ENCODE peak calls at places on chromosome 21, in four cellular contexts. W is PC-9, H is left ventricle myocardium inferior, A is ovary. K is an unnamed sample.

GRCh38 chr21:18772404-18772803 is 368.8 kb upstream of the TMPRSS15 start:
- DNase-seq in H (no peak), A (no peak), W (no peak), K (no peak)

GRCh38 chr21:28229811-28230210 is 762.9 kb downstream of the LTN1 start:
- DNase-seq in W (no peak), A (no peak), H (no peak), K (no peak)

GRCh38 chr21:23968722-23969647 is 1638.3 kb downstream of the MRPL39 start:
- DNase-seq in H (no peak), W (peak), A (no peak), K (no peak)

GRCh38 chr21:27202301-27202700 is 235.4 kb upstream of the ADAMTS5 start:
- DNase-seq in H (no peak), W (no peak), A (no peak), K (no peak)

GRCh38 chr21:19049567-19049966 is 646.0 kb upstream of the TMPRSS15 start:
- DNase-seq in H (no peak), A (no peak), W (no peak), K (no peak)

GRCh38 chr21:27086630-27087029 is 119.7 kb upstream of the ADAMTS5 start:
- DNase-seq in A (no peak), H (no peak), W (no peak), K (no peak)

GRCh38 chr21:35989185-35989735 is 71.1 kb downstream of the SETD4 start:
- DNase-seq in W (no peak), H (no peak), A (no peak), K (peak)

GRCh38 chr21:28224191-28224755 is 768.4 kb downstream of the LTN1 start:
- DNase-seq in A (no peak), W (no peak), H (no peak), K (no peak)

GRCh38 chr21:21688877-21689276 is 690.7 kb downstream of the NCAM2 start:
- DNase-seq in H (no peak), A (no peak), W (no peak), K (no peak)

GRCh38 chr21:21085206-21085605 is 87.0 kb downstream of the NCAM2 start:
- DNase-seq in W (no peak), A (no peak), H (no peak), K (no peak)

GRCh38 chr21:17925000-17925610 is 105.9 kb upstream of the C21orf91 start:
- DNase-seq in W (peak), A (no peak), H (no peak), K (no peak)

GRCh38 chr21:34261841-34262832 is 101.7 kb upstream of the KCNE2 start:
- DNase-seq in W (no peak), H (no peak), A (no peak), K (no peak)

GRCh38 chr21:36184561-36184960 is 27.9 kb downstream of the DOP1B start:
- DNase-seq in H (no peak), A (no peak), W (no peak), K (no peak)

GRCh38 chr21:20570824-20571232 is 427.4 kb upstream of the NCAM2 start:
- DNase-seq in H (no peak), W (no peak), A (no peak), K (no peak)

GRCh38 chr21:18443085-18443484 is 39.5 kb upstream of the TMPRSS15 start:
- DNase-seq in H (no peak), W (no peak), A (no peak), K (no peak)

GRCh38 chr21:34344058-34344425 is 19.8 kb upstream of the KCNE2 start:
- DNase-seq in A (no peak), W (no peak), H (no peak), K (peak)

GRCh38 chr21:15363921-15364320 is 299.1 kb upstream of the NRIP1 start:
- DNase-seq in A (no peak), H (no peak), W (no peak), K (no peak)

GRCh38 chr21:34129971-34130597 is 56.7 kb downstream of the MRPS6 start:
- DNase-seq in W (no peak), H (no peak), A (no peak), K (no peak)

GRCh38 chr21:28487455-28488070 is 505.1 kb downstream of the LTN1 start:
- DNase-seq in H (no peak), W (no peak), A (no peak), K (no peak)

GRCh38 chr21:46118305-46118870 is 20.5 kb downstream of the COL6A2 start:
- DNase-seq in W (no peak), A (peak), H (peak), K (peak)

GRCh38 chr21:35963920-35964451 is 96.3 kb downstream of the SETD4 start:
- DNase-seq in W (no peak), A (no peak), H (no peak), K (no peak)

GRCh38 chr21:16768096-16768495 is 744.7 kb upstream of the CXADR start:
- DNase-seq in H (no peak), A (no peak), W (no peak), K (no peak)

GRCh38 chr21:33828083-33828482 is 87.5 kb downstream of the ATP5PO start:
- DNase-seq in W (no peak), A (no peak), H (no peak), K (no peak)

GRCh38 chr21:46559291-46559983 is 45.4 kb downstream of the S100B start:
- DNase-seq in A (no peak), W (no peak), H (no peak), K (no peak)

GRCh38 chr21:32372755-32373154 is 20.1 kb downstream of the URB1 start:
- DNase-seq in H (no peak), W (no peak), A (no peak), K (no peak)
- H3K4me3 ChIP-seq in H (no peak), W (no peak), A (no peak), K (no peak)

DNA sequence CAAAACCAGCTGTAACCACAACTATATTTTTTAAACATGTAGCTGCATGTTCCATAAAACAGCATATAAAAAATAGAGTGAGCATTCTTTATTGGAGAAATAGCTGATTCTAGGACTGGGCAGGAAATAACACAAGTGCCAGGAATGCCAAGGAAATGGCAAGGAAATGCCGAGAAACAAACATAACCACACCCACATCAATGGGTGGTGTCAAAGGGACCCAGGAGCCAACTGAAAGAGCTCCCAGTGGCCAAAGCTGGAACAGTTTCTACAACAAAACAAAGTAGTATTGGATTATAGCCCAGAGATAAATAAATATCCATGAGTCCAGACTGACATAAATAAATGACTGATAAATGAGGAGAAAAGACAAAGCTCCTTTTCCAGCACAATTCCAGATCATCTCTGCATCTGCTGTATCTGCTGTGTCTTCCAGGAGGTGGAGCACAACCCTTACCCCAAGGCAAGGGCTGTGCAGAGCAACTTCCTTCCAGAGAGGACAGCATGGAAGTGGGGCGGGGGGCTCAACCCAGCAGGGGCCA is 28.1 kb downstream of the ADARB1 start:
- DNase-seq in A (no peak), H (no peak), W (peak), K (no peak)
- TF ChIP-seq CTCF in A (no peak), H (peak), W (peak), K (peak)

DNA sequence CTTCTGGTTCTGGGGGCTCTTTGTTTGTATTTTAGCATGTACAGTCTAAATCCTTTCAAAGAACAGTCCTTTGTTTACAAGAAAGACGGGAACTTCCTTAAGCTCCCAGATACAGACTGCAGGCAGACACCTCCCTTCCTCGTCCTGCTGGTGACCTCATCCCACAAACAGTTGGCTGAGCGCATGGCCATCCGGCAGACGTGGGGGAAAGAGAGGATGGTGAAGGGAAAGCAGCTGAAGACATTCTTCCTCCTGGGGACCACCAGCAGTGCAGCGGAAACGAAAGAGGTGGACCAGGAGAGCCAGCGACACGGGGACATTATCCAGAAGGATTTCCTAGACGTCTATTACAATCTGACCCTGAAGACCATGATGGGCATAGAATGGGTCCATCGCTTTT is 47.9 kb downstream of the B3GALT5 start:
- DNase-seq in H (peak), A (no peak), W (no peak), K (peak)
- H3K4me3 ChIP-seq in H (peak), A (no peak), W (no peak), K (peak)

GRCh38 chr21:25127811-25128210 is 479.5 kb downstream of the MRPL39 start:
- DNase-seq in A (no peak), H (no peak), W (no peak), K (no peak)

GRCh38 chr21:25126564-25126963 is 480.7 kb downstream of the MRPL39 start:
- DNase-seq in H (no peak), W (no peak), A (no peak), K (no peak)

DNA sequence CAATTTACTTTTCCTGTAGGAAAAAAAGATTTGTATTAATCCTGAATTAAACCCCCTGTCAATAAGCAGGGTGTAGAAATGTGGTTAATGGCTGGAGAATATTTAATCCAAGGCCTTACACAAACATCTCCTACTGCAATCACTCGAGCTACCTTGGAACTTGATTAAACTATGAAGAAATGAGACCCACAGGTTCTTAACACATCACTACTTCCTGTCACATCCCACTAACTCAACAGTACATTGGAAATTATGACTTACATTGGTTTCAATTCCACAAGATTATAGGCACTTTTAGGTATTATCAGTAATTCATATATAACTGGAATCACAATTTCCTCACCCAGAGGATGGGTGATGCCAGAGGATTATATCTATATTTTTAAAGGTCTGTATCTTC is 480.3 kb downstream of the MRPL39 start:
- DNase-seq in W (no peak), H (no peak), A (no peak), K (no peak)
- TF ChIP-seq CTCF in W (no peak), H (no peak), A (no peak), K (no peak)

DNA sequence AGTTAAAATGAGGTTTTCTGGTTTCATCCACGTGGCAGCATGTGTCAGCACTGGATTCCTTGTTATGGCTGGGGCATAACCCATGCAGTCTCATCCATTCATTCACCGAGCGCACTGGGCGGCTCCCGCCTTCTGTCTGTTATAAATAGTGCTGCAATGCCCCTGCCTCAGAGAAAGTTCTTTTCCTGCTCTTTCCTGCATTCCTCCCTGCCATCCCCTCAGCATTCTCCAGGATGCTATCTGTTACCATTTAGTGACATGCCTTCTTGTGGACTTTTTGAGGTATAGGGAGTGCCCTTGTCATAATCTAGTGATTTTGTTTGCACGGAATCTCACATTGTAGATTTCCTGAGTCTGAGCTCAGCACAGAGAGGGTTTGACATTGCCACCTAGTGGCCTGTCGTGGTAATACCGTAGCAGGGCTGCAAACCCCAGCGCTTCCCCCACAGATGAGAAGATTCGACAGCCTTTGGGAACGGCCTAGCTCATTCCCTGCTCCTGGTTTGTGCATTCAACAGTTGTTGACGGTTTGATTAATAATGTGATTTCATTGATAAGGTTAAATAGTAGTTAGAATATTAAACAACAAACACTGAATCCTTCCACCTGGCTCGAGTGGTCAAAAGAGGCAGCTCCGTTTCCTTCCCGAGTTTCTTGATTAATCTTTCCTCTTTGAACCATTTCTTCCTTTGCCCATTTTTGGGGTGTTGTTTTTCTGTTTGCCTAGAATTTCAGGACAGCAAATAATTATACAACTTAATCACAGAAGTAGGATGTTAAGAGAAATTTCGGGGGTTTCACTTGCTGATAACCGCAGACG is 46.3 kb downstream of the UMODL1 start:
- DNase-seq in H (peak), W (peak), A (peak), K (no peak)
- H3K4me3 ChIP-seq in H (peak), W (no peak), A (no peak), K (peak)

DNA sequence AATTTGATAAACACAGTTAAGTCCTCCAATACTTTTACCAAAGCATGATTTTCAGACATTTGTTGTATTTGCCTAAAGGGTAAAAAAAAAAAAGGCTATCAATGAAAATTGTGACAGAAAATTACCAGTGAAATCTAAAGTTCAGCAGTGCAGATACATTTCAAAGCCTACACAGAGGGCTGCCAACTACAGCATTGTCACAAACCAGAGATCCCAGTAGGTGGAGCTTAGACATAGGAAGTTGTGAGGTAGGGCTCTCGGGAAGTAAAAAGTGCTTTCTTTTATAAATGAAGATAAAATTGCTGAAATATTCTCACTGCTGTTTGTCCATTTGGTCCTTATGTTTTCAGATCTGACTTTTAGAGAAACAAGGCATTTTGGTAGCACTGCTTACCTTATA is 123.0 kb downstream of the DYRK1A start:
- DNase-seq in W (no peak), H (no peak), A (no peak), K (no peak)
- TF ChIP-seq CTCF in W (no peak), H (peak), A (no peak), K (no peak)

DNA sequence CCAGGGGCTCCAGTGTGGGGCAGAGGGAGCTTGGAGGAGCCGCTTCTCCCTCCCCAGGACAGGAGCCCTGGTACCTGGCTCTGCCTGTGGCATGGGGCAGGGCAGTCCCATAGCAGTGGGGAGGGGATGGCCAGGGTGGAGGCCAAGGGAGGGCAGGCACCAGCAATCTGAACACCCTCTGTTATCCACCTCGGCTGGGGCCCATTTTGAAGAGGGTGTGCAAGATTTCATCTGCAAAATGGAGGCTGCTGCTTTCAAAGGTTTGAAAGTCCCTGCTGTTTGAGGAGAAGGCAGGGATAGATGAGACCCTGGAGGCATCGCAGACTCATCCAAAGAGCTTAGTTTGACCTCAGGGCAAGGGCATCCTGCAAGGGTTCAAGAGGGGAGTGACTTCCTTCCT is 15.2 kb upstream of the TMPRSS2 start:
- DNase-seq in A (no peak), W (no peak), H (no peak), K (no peak)
- H3K4me3 ChIP-seq in A (no peak), W (no peak), H (no peak), K (no peak)

DNA sequence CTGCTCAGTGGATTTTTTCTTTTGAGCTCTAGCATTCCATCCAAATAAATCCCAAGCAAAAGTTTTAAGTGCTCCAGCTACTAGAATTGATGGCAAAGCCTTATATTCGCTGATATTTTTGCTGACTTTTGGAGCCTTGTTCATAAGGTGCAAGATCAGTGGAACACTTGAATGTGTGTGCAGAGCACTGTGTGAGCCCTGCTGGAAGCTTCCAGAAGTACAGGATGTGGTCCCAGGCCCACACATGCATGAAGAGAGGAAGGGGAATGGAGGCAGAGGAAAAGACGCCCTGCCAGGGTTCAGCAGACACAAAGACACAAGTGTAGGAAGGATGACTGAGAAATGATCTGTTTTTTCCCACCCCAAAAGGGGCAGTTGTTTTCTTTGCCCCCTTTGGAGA is 169.4 kb downstream of the KCNJ6 start:
- DNase-seq in A (no peak), H (no peak), W (no peak), K (no peak)
- TF ChIP-seq CTCF in A (no peak), H (peak), W (no peak), K (no peak)

DNA sequence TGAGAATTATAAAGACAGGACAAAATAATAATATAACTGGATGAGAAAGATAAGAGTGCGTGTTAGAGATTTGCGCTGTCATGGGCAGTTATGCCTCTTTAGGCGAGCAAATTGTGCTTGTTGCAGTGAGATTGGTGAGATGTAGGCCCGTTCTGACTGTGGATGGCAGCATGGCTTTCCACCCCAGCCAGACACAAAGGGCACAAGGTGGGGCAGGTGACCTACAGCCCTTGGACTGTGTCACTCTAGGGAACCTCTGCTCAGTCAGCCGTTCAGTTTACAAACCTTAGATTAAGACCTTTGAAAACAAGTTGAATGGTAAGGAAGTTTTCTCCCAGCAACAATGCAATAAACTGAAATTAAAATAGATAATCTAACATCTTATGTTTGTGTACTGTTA is 58.3 kb upstream of the IGSF5 start:
- DNase-seq in W (no peak), H (no peak), A (no peak), K (no peak)
- H3K4me3 ChIP-seq in W (no peak), H (no peak), A (no peak), K (no peak)

GRCh38 chr21:43825610-43825935 is 36.2 kb downstream of the RRP1 start:
- DNase-seq in W (no peak), H (no peak), A (no peak), K (no peak)

GRCh38 chr21:43827015-43827611 is 37.7 kb downstream of the RRP1 start:
- DNase-seq in W (peak), A (no peak), H (no peak), K (no peak)

GRCh38 chr21:43824883-43825609 is 35.7 kb downstream of the RRP1 start:
- DNase-seq in W (no peak), H (no peak), A (no peak), K (no peak)

GRCh38 chr21:43826623-43826974 is 37.2 kb downstream of the RRP1 start:
- DNase-seq in H (no peak), A (no peak), W (no peak), K (no peak)

DNA sequence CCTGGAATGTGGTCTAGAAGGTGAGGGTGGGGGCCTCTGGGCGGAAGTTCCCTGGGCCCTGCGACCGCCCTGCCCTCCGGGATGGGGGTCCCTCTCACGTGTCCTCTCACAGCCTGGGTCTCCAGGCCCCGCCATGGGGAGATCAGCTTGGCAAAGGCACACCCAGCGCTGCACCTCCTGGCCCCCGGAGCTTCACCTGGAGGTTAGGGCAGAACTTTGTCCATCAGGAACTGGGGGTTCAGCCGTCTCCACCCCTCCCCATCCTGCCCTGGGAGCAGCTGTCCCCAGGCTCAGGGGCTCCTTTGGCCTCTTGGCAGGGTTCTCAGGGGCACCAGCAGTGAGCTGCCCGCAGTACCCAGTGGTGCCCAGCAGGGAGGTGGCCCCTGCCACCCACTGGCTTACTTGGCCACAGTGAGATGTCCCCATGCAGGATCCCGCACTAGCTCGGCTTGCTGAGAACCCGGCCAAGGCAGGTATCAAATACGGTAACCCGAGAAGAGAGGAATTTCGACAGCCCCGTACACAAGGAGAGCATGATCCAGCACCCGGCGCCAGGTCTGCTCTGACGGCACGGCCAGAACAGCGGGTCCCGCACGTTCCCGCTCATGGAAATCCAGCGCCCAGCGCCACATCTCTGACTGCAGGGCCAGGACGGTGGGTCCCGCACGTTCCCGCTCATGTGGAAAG is 36.7 kb downstream of the RRP1 start:
- DNase-seq in H (no peak), W (peak), A (no peak), K (no peak)
- TF ChIP-seq CTCF in H (peak), W (peak), A (no peak), K (no peak)

K was measured in coronary artery.